ENCODE peak calls at places on chromosomes 7 and 10, in five cellular contexts. One of them, this sample, is unnamed.

GRCh38 chr10:314871-315270 is 179.6 kb downstream of the ZMYND11 start:
- DNase-seq in GM23248: no peak
- DNase-seq in fibroblast of mammary gland: no peak
- DNase-seq in stimulated activated CD4-positive, alpha-beta T cell treated with anti-CD3 and anti-CD28 coated beads, Interleukin-15, amount 100 ng/mL, for 48 hours: no peak
- DNase-seq in caudate nucleus: no peak
- DNase-seq in this sample: no peak

GRCh38 chr7:52758337-52758736 is 277.1 kb upstream of the POM121L12 start:
- DNase-seq in GM23248: no peak
- DNase-seq in fibroblast of mammary gland: no peak
- DNase-seq in stimulated activated CD4-positive, alpha-beta T cell treated with anti-CD3 and anti-CD28 coated beads, Interleukin-15, amount 100 ng/mL, for 48 hours: no peak
- DNase-seq in caudate nucleus: no peak
- DNase-seq in this sample: no peak

GRCh38 chr7:112510032-112510742 is 29.4 kb downstream of the LSMEM1 start:
- DNase-seq in GM23248: peak; percentile 88
- DNase-seq in fibroblast of mammary gland: peak; percentile 85
- DNase-seq in stimulated activated CD4-positive, alpha-beta T cell treated with anti-CD3 and anti-CD28 coated beads, Interleukin-15, amount 100 ng/mL, for 48 hours: no peak
- DNase-seq in caudate nucleus: peak; percentile 15
- DNase-seq in this sample: no peak

GRCh38 chr10:99785646-99786045 is 3.2 kb downstream of the ABCC2 start:
- DNase-seq in GM23248: no peak
- DNase-seq in fibroblast of mammary gland: no peak
- DNase-seq in stimulated activated CD4-positive, alpha-beta T cell treated with anti-CD3 and anti-CD28 coated beads, Interleukin-15, amount 100 ng/mL, for 48 hours: no peak
- DNase-seq in caudate nucleus: no peak
- DNase-seq in this sample: no peak

GRCh38 chr10:77504870-77505257 is 132.7 kb downstream of the KCNMA1 start:
- DNase-seq in GM23248: peak; percentile 72
- DNase-seq in fibroblast of mammary gland: peak; percentile 51
- DNase-seq in stimulated activated CD4-positive, alpha-beta T cell treated with anti-CD3 and anti-CD28 coated beads, Interleukin-15, amount 100 ng/mL, for 48 hours: no peak
- DNase-seq in caudate nucleus: peak; percentile 40
- DNase-seq in this sample: no peak

GRCh38 chr10:131722525-131723264 is 178.1 kb upstream of the PPP2R2D start:
- DNase-seq in GM23248: no peak
- DNase-seq in fibroblast of mammary gland: no peak
- DNase-seq in stimulated activated CD4-positive, alpha-beta T cell treated with anti-CD3 and anti-CD28 coated beads, Interleukin-15, amount 100 ng/mL, for 48 hours: no peak
- DNase-seq in caudate nucleus: no peak
- DNase-seq in this sample: no peak

GRCh38 chr10:1612910-1613309 is 124.4 kb downstream of the ADARB2 start:
- DNase-seq in GM23248: no peak
- DNase-seq in fibroblast of mammary gland: no peak
- DNase-seq in stimulated activated CD4-positive, alpha-beta T cell treated with anti-CD3 and anti-CD28 coated beads, Interleukin-15, amount 100 ng/mL, for 48 hours: no peak
- DNase-seq in caudate nucleus: no peak
- DNase-seq in this sample: no peak

GRCh38 chr10:79159785-79160184 is 91.0 kb downstream of the ZMIZ1 start:
- DNase-seq in GM23248: peak; percentile 92
- DNase-seq in fibroblast of mammary gland: peak; percentile 78
- DNase-seq in stimulated activated CD4-positive, alpha-beta T cell treated with anti-CD3 and anti-CD28 coated beads, Interleukin-15, amount 100 ng/mL, for 48 hours: no peak
- DNase-seq in caudate nucleus: no peak
- DNase-seq in this sample: no peak

GRCh38 chr10:101817542-101818118 is 614 bp downstream of the OGA start:
- DNase-seq in GM23248: peak; percentile 97
- DNase-seq in fibroblast of mammary gland: peak; percentile 98
- DNase-seq in stimulated activated CD4-positive, alpha-beta T cell treated with anti-CD3 and anti-CD28 coated beads, Interleukin-15, amount 100 ng/mL, for 48 hours: no peak
- DNase-seq in caudate nucleus: peak; percentile 56
- DNase-seq in this sample: peak; percentile 58